ENCODE peak calls at places on chromosomes 13 and 19, in eight cellular contexts. Z is naive thymus-derived CD4-positive, alpha-beta T cell; U is cardiac muscle cell; Q is WERI-Rb-1; E is thoracic aorta; B is heart left ventricle; G is iPS DF 6.9; M is esophagus squamous epithelium. H is an unnamed sample.

GRCh38 chr13:53637971-53638547 is 609.4 kb downstream of the OLFM4 start:
- DNase-seq in B (no peak), E (no peak), Q (no peak), Z (no peak), G (no peak), U (no peak), M (no peak), H (no peak)

GRCh38 chr19:3604987-3605343 is 1.7 kb downstream of the TBXA2R start:
- DNase-seq in Z (peak), E (no peak), M (no peak), U (no peak), B (no peak), G (no peak), Q (no peak), H (no peak)

GRCh38 chr13:26019881-26020535 is 31.8 kb downstream of the SHISA2 start:
- DNase-seq in U (no peak), M (no peak), Q (no peak), B (no peak), E (no peak), G (no peak), Z (no peak), H (no peak)

GRCh38 chr13:90706631-90707030 is 640.9 kb upstream of the MIR17HG start:
- DNase-seq in B (no peak), E (no peak), Q (peak), U (no peak), Z (no peak), M (no peak), G (no peak), H (no peak)

GRCh38 chr13:60146491-60146890 is 17.2 kb downstream of the DIAPH3 start:
- DNase-seq in B (no peak), Z (no peak), Q (no peak), G (no peak), E (no peak), M (no peak), U (no peak), H (no peak)

GRCh38 chr13:113765241-113765910 is 6.3 kb downstream of the TMEM255B start:
- DNase-seq in E (no peak), G (no peak), Q (no peak), B (no peak), M (no peak), U (no peak), Z (no peak), H (no peak)

GRCh38 chr13:79749985-79750551 is 269.1 kb downstream of the NDFIP2 start:
- DNase-seq in Z (no peak), Q (no peak), M (no peak), G (peak), E (no peak), U (peak), B (peak), H (peak)

GRCh38 chr19:12656899-12657571 is 9.5 kb downstream of the MAN2B1 start:
- DNase-seq in B (no peak), U (no peak), Q (peak), M (no peak), E (no peak), Z (no peak), G (no peak), H (no peak)

GRCh38 chr19:39405930-39406655 is 554 bp upstream of the ZFP36 start:
- DNase-seq in Z (no peak), Q (peak), M (peak), B (no peak), E (peak), G (no peak), U (no peak), H (no peak)

GRCh38 chr19:52670046-52670445 is 31.9 kb upstream of the ZNF83 start:
- DNase-seq in Q (no peak), E (no peak), G (no peak), M (no peak), U (no peak), Z (no peak), B (no peak), H (no peak)

GRCh38 chr19:54506079-54506478 is 3.4 kb downstream of the LAIR2 start:
- DNase-seq in Z (no peak), B (no peak), M (no peak), Q (no peak), G (no peak), E (no peak), U (no peak), H (no peak)

GRCh38 chr13:93559718-93560117 is 333.1 kb downstream of the GPC6 start:
- DNase-seq in G (no peak), U (no peak), B (no peak), E (no peak), Q (no peak), Z (no peak), M (no peak), H (no peak)

GRCh38 chr19:3184847-3185481 is 766 bp upstream of the NCLN start:
- DNase-seq in Q (peak), M (peak), B (peak), E (peak), G (peak), Z (no peak), U (peak), H (peak)

GRCh38 chr19:46979103-46979769 is 40.4 kb upstream of the NPAS1 start:
- DNase-seq in G (no peak), B (peak), Q (peak), E (no peak), U (no peak), Z (no peak), M (no peak), H (no peak)

GRCh38 chr19:22634450-22634827 is 315 bp downstream of the ZNF492 start:
- DNase-seq in Q (no peak), G (no peak), U (no peak), B (no peak), E (no peak), M (no peak), Z (no peak), H (no peak)

GRCh38 chr13:106535552-106536243 is at the start of gene EFNB2:
- DNase-seq in E (no peak), Q (peak), B (peak), M (peak), Z (peak), G (peak), U (peak), H (peak)

GRCh38 chr13:43348397-43348796 is 325.0 kb downstream of the DNAJC15 start:
- DNase-seq in Q (no peak), U (no peak), M (no peak), G (no peak), E (no peak), Z (no peak), B (no peak), H (no peak)

GRCh38 chr19:1683869-1684572 is 31.6 kb upstream of the TCF3 start:
- DNase-seq in Z (no peak), G (no peak), U (no peak), Q (no peak), M (no peak), B (no peak), E (no peak), H (no peak)

GRCh38 chr13:85283408-85283807 is 515.8 kb downstream of the SLITRK6 start:
- DNase-seq in Q (no peak), Z (no peak), U (peak), G (no peak), B (no peak), M (no peak), E (no peak), H (no peak)

DNA sequence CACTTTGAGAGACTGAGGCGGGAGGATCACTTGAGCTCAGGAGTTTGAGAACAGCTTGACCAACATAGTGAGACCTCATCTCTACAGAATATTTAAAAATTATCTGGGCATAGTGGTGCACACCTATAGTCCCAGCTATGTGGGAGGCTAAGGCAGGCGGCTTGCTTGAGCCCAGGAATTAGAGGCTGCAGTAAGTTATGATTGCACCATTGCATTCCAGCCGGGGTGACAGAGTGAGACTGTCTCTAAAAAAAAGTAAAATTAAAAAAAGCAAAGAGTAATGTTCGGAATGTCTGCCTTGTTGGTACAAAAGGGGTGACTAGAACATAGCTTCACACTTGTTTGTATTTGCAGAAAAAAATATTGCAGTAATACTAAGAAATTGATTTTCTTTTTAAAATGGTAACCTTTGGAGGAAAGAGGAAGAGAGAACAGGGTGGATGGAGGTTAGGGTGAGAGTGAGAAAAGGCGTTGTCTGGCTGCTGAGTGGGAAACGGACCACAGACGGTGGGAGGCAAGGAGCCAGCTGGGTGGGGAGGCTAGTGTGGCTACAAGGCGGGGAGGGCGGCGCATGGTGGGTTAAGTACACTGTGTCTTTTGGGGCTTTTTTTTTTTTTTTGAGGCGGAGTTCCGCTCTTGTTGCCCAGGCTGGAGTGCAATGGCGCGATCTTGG is 10.2 kb downstream of the PPP1R14A start:
- DNase-seq in B (no peak), M (no peak), Z (no peak), Q (no peak), U (no peak), G (no peak), E (peak), H (peak)
- H3K27ac ChIP-seq in B (no peak), M (no peak), Z (no peak), Q (peak), U (no peak), G (no peak), E (peak), H (peak)

DNA sequence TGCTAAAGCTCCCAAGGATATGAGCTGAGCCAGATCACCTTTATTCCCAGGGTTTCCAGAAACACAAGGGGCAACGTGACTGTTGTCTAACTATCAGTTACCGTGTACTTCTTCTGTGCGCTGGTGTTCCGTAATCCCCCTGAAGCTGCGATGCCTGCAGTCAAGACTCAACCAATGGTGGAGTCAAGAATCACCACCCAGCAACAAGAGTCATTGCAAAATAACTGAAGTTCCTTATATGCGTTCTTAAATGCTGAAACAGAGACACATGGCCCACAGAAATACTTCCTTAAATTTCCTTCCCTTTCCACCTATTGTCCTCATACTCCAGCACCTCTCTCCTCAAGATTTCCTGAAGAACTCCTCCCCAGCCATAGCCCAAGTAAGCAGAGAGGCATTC is 200.2 kb downstream of the KATNAL1 start:
- DNase-seq in Q (no peak), U (no peak), B (no peak), Z (no peak), M (no peak), E (no peak), G (no peak), H (no peak)
- H3K4me3 ChIP-seq in Q (no peak), U (no peak), B (no peak), Z (no peak), M (no peak), E (no peak), G (no peak), H (no peak)

GRCh38 chr13:110830800-110831371 is 84.0 kb downstream of the ANKRD10 start:
- DNase-seq in G (no peak), B (no peak), Z (no peak), M (no peak), Q (no peak), U (no peak), E (no peak), H (no peak)
- H3K27ac ChIP-seq in G (no peak), B (no peak), Z (no peak), M (no peak), Q (no peak), U (no peak), E (no peak), H (no peak)

GRCh38 chr19:45905016-45905415 is 2.6 kb upstream of the MYPOP start:
- DNase-seq in U (no peak), M (no peak), Z (no peak), B (no peak), G (no peak), Q (no peak), E (no peak), H (no peak)
- H3K4me3 ChIP-seq in U (no peak), M (no peak), Z (no peak), B (no peak), G (no peak), Q (no peak), E (no peak), H (no peak)

GRCh38 chr19:17389957-17390664 is 3.9 kb downstream of the CCDC194 start:
- DNase-seq in E (no peak), B (no peak), G (no peak), Z (no peak), U (peak), M (no peak), Q (peak), H (no peak)

GRCh38 chr19:17390665-17391370 is 3.2 kb downstream of the CCDC194 start:
- DNase-seq in E (peak), Q (peak), B (peak), G (no peak), M (no peak), Z (peak), U (peak), H (peak)

GRCh38 chr19:17389288-17389687 is 4.7 kb downstream of the CCDC194 start:
- DNase-seq in G (no peak), M (no peak), Z (no peak), E (no peak), Q (no peak), U (no peak), B (no peak), H (no peak)

GRCh38 chr19:17393914-17394313 is at the start of gene CCDC194:
- DNase-seq in Q (no peak), E (no peak), Z (no peak), M (no peak), U (no peak), G (no peak), B (no peak), H (no peak)

GRCh38 chr19:17391371-17392151 is 2.4 kb downstream of the CCDC194 start:
- DNase-seq in M (no peak), B (no peak), Q (no peak), G (no peak), U (peak), Z (no peak), E (no peak), H (no peak)
- H3K27ac ChIP-seq in M (no peak), B (no peak), Q (no peak), G (no peak), U (peak), Z (no peak), E (no peak), H (no peak)